ENCODE peak calls at places on chromosome 9, in eight cellular contexts. One of them, this sample, is unnamed.

GRCh38 chr9:110650991-110651411 is 17.6 kb upstream of the MUSK start:
- DNase-seq in GM23248: peak; percentile 96
- DNase-seq in aorta: no peak
- DNase-seq in tibial artery: no peak
- DNase-seq in lung: no peak
- DNase-seq in spleen: no peak
- DNase-seq in effector memory CD4-positive, alpha-beta T cell: no peak
- DNase-seq in GM06990: no peak
- DNase-seq in this sample: no peak

GRCh38 chr9:92324889-92325268 is 271 bp downstream of the NOL8 start:
- DNase-seq in GM23248: peak; percentile 76
- DNase-seq in aorta: no peak
- DNase-seq in tibial artery: no peak
- DNase-seq in lung: no peak
- DNase-seq in spleen: peak; percentile 89
- DNase-seq in effector memory CD4-positive, alpha-beta T cell: no peak
- DNase-seq in GM06990: peak; percentile 4
- DNase-seq in this sample: no peak

GRCh38 chr9:17063535-17064135 is 71.2 kb upstream of the CNTLN start:
- DNase-seq in GM23248: peak; percentile 74
- DNase-seq in aorta: no peak
- DNase-seq in tibial artery: no peak
- DNase-seq in lung: no peak
- DNase-seq in spleen: no peak
- DNase-seq in effector memory CD4-positive, alpha-beta T cell: no peak
- DNase-seq in GM06990: no peak
- DNase-seq in this sample: peak; percentile 59

GRCh38 chr9:32468740-32469139 is 57.3 kb downstream of the RIGI start:
- DNase-seq in GM23248: no peak
- DNase-seq in aorta: no peak
- DNase-seq in tibial artery: no peak
- DNase-seq in lung: no peak
- DNase-seq in spleen: no peak
- DNase-seq in effector memory CD4-positive, alpha-beta T cell: no peak
- DNase-seq in GM06990: no peak
- DNase-seq in this sample: no peak

GRCh38 chr9:37700131-37700530 is 49.4 kb downstream of the FRMPD1 start:
- DNase-seq in GM23248: no peak
- DNase-seq in aorta: no peak
- DNase-seq in tibial artery: no peak
- DNase-seq in lung: no peak
- DNase-seq in spleen: no peak
- DNase-seq in effector memory CD4-positive, alpha-beta T cell: no peak
- DNase-seq in GM06990: no peak
- DNase-seq in this sample: no peak

GRCh38 chr9:112348257-112348992 is 15.0 kb upstream of the PTBP3 start:
- DNase-seq in GM23248: peak; percentile 87
- DNase-seq in aorta: peak; percentile 96
- DNase-seq in tibial artery: peak; percentile 81
- DNase-seq in lung: peak; percentile 86
- DNase-seq in spleen: peak; percentile 88
- DNase-seq in effector memory CD4-positive, alpha-beta T cell: peak; percentile 19
- DNase-seq in GM06990: no peak
- DNase-seq in this sample: peak; percentile 93

GRCh38 chr9:101235105-101235866 is 149.5 kb downstream of the BAAT start:
- DNase-seq in GM23248: peak; percentile 33
- DNase-seq in aorta: no peak
- DNase-seq in tibial artery: no peak
- DNase-seq in lung: no peak
- DNase-seq in spleen: no peak
- DNase-seq in effector memory CD4-positive, alpha-beta T cell: no peak
- DNase-seq in GM06990: no peak
- DNase-seq in this sample: no peak

GRCh38 chr9:76519027-76519835 is 60.2 kb downstream of the GCNT1 start:
- DNase-seq in GM23248: no peak
- DNase-seq in aorta: no peak
- DNase-seq in tibial artery: no peak
- DNase-seq in lung: no peak
- DNase-seq in spleen: no peak
- DNase-seq in effector memory CD4-positive, alpha-beta T cell: no peak
- DNase-seq in GM06990: no peak
- DNase-seq in this sample: no peak

GRCh38 chr9:99213197-99213596 is 8.5 kb downstream of the ALG2 start:
- DNase-seq in GM23248: no peak
- DNase-seq in aorta: no peak
- DNase-seq in tibial artery: no peak
- DNase-seq in lung: no peak
- DNase-seq in spleen: no peak
- DNase-seq in effector memory CD4-positive, alpha-beta T cell: no peak
- DNase-seq in GM06990: no peak
- DNase-seq in this sample: no peak

GRCh38 chr9:84694248-84694647 is 24.7 kb downstream of the NTRK2 start:
- DNase-seq in GM23248: no peak
- DNase-seq in aorta: no peak
- DNase-seq in tibial artery: no peak
- DNase-seq in lung: no peak
- DNase-seq in spleen: no peak
- DNase-seq in effector memory CD4-positive, alpha-beta T cell: no peak
- DNase-seq in GM06990: peak; percentile 29
- DNase-seq in this sample: no peak

GRCh38 chr9:136960212-136960937 is 8.3 kb downstream of the LCN12 start:
- DNase-seq in GM23248: no peak
- DNase-seq in aorta: no peak
- DNase-seq in tibial artery: no peak
- DNase-seq in lung: no peak
- DNase-seq in spleen: no peak
- DNase-seq in effector memory CD4-positive, alpha-beta T cell: no peak
- DNase-seq in GM06990: no peak
- DNase-seq in this sample: no peak

GRCh38 chr9:109652112-109652511 is 127.9 kb upstream of the PALM2AKAP2 start:
- DNase-seq in GM23248: peak; percentile 86
- DNase-seq in aorta: no peak
- DNase-seq in tibial artery: no peak
- DNase-seq in lung: no peak
- DNase-seq in spleen: no peak
- DNase-seq in effector memory CD4-positive, alpha-beta T cell: no peak
- DNase-seq in GM06990: no peak
- DNase-seq in this sample: no peak

GRCh38 chr9:2418619-2419018 is 203.0 kb upstream of the VLDLR start:
- DNase-seq in GM23248: peak; percentile 55
- DNase-seq in aorta: no peak
- DNase-seq in tibial artery: no peak
- DNase-seq in lung: no peak
- DNase-seq in spleen: no peak
- DNase-seq in effector memory CD4-positive, alpha-beta T cell: no peak
- DNase-seq in GM06990: no peak
- DNase-seq in this sample: no peak

GRCh38 chr9:73847536-73847935 is 649.6 kb upstream of the RORB start:
- DNase-seq in GM23248: no peak
- DNase-seq in aorta: no peak
- DNase-seq in tibial artery: no peak
- DNase-seq in lung: no peak
- DNase-seq in spleen: no peak
- DNase-seq in effector memory CD4-positive, alpha-beta T cell: no peak
- DNase-seq in GM06990: no peak
- DNase-seq in this sample: no peak

GRCh38 chr9:22217254-22217653 is 208.1 kb upstream of the CDKN2B start:
- DNase-seq in GM23248: no peak
- DNase-seq in aorta: no peak
- DNase-seq in tibial artery: no peak
- DNase-seq in lung: no peak
- DNase-seq in spleen: no peak
- DNase-seq in effector memory CD4-positive, alpha-beta T cell: no peak
- DNase-seq in GM06990: no peak
- DNase-seq in this sample: no peak

GRCh38 chr9:119322137-119322695 is 47.0 kb downstream of the BRINP1 start:
- DNase-seq in GM23248: peak; percentile 77
- DNase-seq in aorta: peak; percentile 79
- DNase-seq in tibial artery: peak; percentile 91
- DNase-seq in lung: no peak
- DNase-seq in spleen: no peak
- DNase-seq in effector memory CD4-positive, alpha-beta T cell: no peak
- DNase-seq in GM06990: no peak
- DNase-seq in this sample: no peak

GRCh38 chr9:28121353-28121752 is 548.1 kb upstream of the C9orf72 start:
- DNase-seq in GM23248: no peak
- DNase-seq in aorta: no peak
- DNase-seq in tibial artery: no peak
- DNase-seq in lung: no peak
- DNase-seq in spleen: no peak
- DNase-seq in effector memory CD4-positive, alpha-beta T cell: no peak
- DNase-seq in GM06990: no peak
- DNase-seq in this sample: peak; percentile 23

GRCh38 chr9:130117816-130118632 is 54.2 kb upstream of the NCS1 start:
- DNase-seq in GM23248: peak; percentile 94
- DNase-seq in aorta: no peak
- DNase-seq in tibial artery: peak; percentile 82
- DNase-seq in lung: no peak
- DNase-seq in spleen: peak; percentile 18
- DNase-seq in effector memory CD4-positive, alpha-beta T cell: no peak
- DNase-seq in GM06990: no peak
- DNase-seq in this sample: no peak
- H3K36me3 ChIP-seq in GM23248: peaks cover 5% of the 10 kb centered on the region
- H3K36me3 ChIP-seq in aorta: no peaks in the 10 kb centered on the region
- H3K36me3 ChIP-seq in tibial artery: peaks cover 41% of the 10 kb centered on the region
- H3K36me3 ChIP-seq in lung: no peaks in the 10 kb centered on the region
- H3K36me3 ChIP-seq in spleen: peaks cover 31% of the 10 kb centered on the region
- H3K36me3 ChIP-seq in effector memory CD4-positive, alpha-beta T cell: peaks cover 30% of the 10 kb centered on the region
- H3K36me3 ChIP-seq in GM06990: peaks cover 7% of the 10 kb centered on the region
- H3K36me3 ChIP-seq in this sample: no peaks in the 10 kb centered on the region

GRCh38 chr9:120915854-120916495 is 10.6 kb downstream of the TRAF1 start:
- DNase-seq in GM23248: no peak
- DNase-seq in aorta: peak; percentile 2
- DNase-seq in tibial artery: no peak
- DNase-seq in lung: no peak
- DNase-seq in spleen: no peak
- DNase-seq in effector memory CD4-positive, alpha-beta T cell: no peak
- DNase-seq in GM06990: no peak
- DNase-seq in this sample: no peak
- H3K36me3 ChIP-seq in GM23248: no peaks in the 10 kb centered on the region
- H3K36me3 ChIP-seq in aorta: no peaks in the 10 kb centered on the region
- H3K36me3 ChIP-seq in tibial artery: peaks cover 19% of the 10 kb centered on the region
- H3K36me3 ChIP-seq in lung: no peaks in the 10 kb centered on the region
- H3K36me3 ChIP-seq in spleen: peaks cover 25% of the 10 kb centered on the region
- H3K36me3 ChIP-seq in effector memory CD4-positive, alpha-beta T cell: peaks cover 66% of the 10 kb centered on the region
- H3K36me3 ChIP-seq in GM06990: peaks cover 66% of the 10 kb centered on the region
- H3K36me3 ChIP-seq in this sample: no peaks in the 10 kb centered on the region

GRCh38 chr9:98081477-98082219 is 25.1 kb downstream of the NANS start:
- DNase-seq in GM23248: peak; percentile 80
- DNase-seq in aorta: no peak
- DNase-seq in tibial artery: peak; percentile 60
- DNase-seq in lung: no peak
- DNase-seq in spleen: peak; percentile 67
- DNase-seq in effector memory CD4-positive, alpha-beta T cell: no peak
- DNase-seq in GM06990: no peak
- DNase-seq in this sample: no peak

GRCh38 chr9:98080780-98081179 is 24.2 kb downstream of the NANS start:
- DNase-seq in GM23248: no peak
- DNase-seq in aorta: no peak
- DNase-seq in tibial artery: no peak
- DNase-seq in lung: no peak
- DNase-seq in spleen: peak; percentile 58
- DNase-seq in effector memory CD4-positive, alpha-beta T cell: no peak
- DNase-seq in GM06990: no peak
- DNase-seq in this sample: no peak

GRCh38 chr9:98078895-98079294 is 22.4 kb downstream of the NANS start:
- DNase-seq in GM23248: no peak
- DNase-seq in aorta: no peak
- DNase-seq in tibial artery: no peak
- DNase-seq in lung: no peak
- DNase-seq in spleen: peak; percentile 14
- DNase-seq in effector memory CD4-positive, alpha-beta T cell: no peak
- DNase-seq in GM06990: no peak
- DNase-seq in this sample: no peak

GRCh38 chr9:98083059-98083458 is 26.5 kb downstream of the NANS start:
- DNase-seq in GM23248: no peak
- DNase-seq in aorta: no peak
- DNase-seq in tibial artery: peak; percentile 43
- DNase-seq in lung: no peak
- DNase-seq in spleen: no peak
- DNase-seq in effector memory CD4-positive, alpha-beta T cell: no peak
- DNase-seq in GM06990: no peak
- DNase-seq in this sample: no peak

GRCh38 chr9:98080346-98080745 is 23.8 kb downstream of the NANS start:
- DNase-seq in GM23248: peak; percentile 63
- DNase-seq in aorta: no peak
- DNase-seq in tibial artery: no peak
- DNase-seq in lung: no peak
- DNase-seq in spleen: no peak
- DNase-seq in effector memory CD4-positive, alpha-beta T cell: no peak
- DNase-seq in GM06990: no peak
- DNase-seq in this sample: no peak
- H3K36me3 ChIP-seq in GM23248: peaks cover 9% of the 10 kb centered on the region
- H3K36me3 ChIP-seq in aorta: peaks cover 8% of the 10 kb centered on the region
- H3K36me3 ChIP-seq in tibial artery: peaks cover 53% of the 10 kb centered on the region
- H3K36me3 ChIP-seq in lung: peaks cover 21% of the 10 kb centered on the region
- H3K36me3 ChIP-seq in spleen: peaks cover 71% of the 10 kb centered on the region
- H3K36me3 ChIP-seq in effector memory CD4-positive, alpha-beta T cell: peaks cover 51% of the 10 kb centered on the region
- H3K36me3 ChIP-seq in GM06990: peaks cover 38% of the 10 kb centered on the region
- H3K36me3 ChIP-seq in this sample: peaks cover 46% of the 10 kb centered on the region

GRCh38 chr9:131736440-131736839 is 3.4 kb downstream of the RAPGEF1 start:
- DNase-seq in GM23248: no peak
- DNase-seq in aorta: no peak
- DNase-seq in tibial artery: no peak
- DNase-seq in lung: no peak
- DNase-seq in spleen: no peak
- DNase-seq in effector memory CD4-positive, alpha-beta T cell: no peak
- DNase-seq in GM06990: no peak
- DNase-seq in this sample: no peak
- H3K36me3 ChIP-seq in GM23248: no peaks in the 10 kb centered on the region
- H3K36me3 ChIP-seq in aorta: no peaks in the 10 kb centered on the region
- H3K36me3 ChIP-seq in tibial artery: no peaks in the 10 kb centered on the region
- H3K36me3 ChIP-seq in lung: no peaks in the 10 kb centered on the region
- H3K36me3 ChIP-seq in spleen: no peaks in the 10 kb centered on the region
- H3K36me3 ChIP-seq in effector memory CD4-positive, alpha-beta T cell: no peaks in the 10 kb centered on the region
- H3K36me3 ChIP-seq in GM06990: no peaks in the 10 kb centered on the region
- H3K36me3 ChIP-seq in this sample: no peaks in the 10 kb centered on the region

GRCh38 chr9:114363424-114363823 is 24.4 kb downstream of the AKNA start:
- DNase-seq in GM23248: no peak
- DNase-seq in aorta: no peak
- DNase-seq in tibial artery: no peak
- DNase-seq in lung: no peak
- DNase-seq in spleen: no peak
- DNase-seq in effector memory CD4-positive, alpha-beta T cell: peak; percentile 33
- DNase-seq in GM06990: no peak
- DNase-seq in this sample: no peak
- H3K36me3 ChIP-seq in GM23248: peaks cover 11% of the 10 kb centered on the region
- H3K36me3 ChIP-seq in aorta: no peaks in the 10 kb centered on the region
- H3K36me3 ChIP-seq in tibial artery: peaks cover 83% of the 10 kb centered on the region
- H3K36me3 ChIP-seq in lung: peaks cover 4% of the 10 kb centered on the region
- H3K36me3 ChIP-seq in spleen: peaks cover 90% of the 10 kb centered on the region
- H3K36me3 ChIP-seq in effector memory CD4-positive, alpha-beta T cell: peaks cover 77% of the 10 kb centered on the region
- H3K36me3 ChIP-seq in GM06990: peaks cover 59% of the 10 kb centered on the region
- H3K36me3 ChIP-seq in this sample: no peaks in the 10 kb centered on the region